ENCODE peak calls at places on chromosome 13, in ten cellular contexts. O is left ventricle myocardium inferior, T is cardiac muscle cell, Q is epithelial cell of proximal tubule, K is Calu3, X is GM20000, B is IMR-90, Z is lung, I is HFF-Myc, P is progenitor cell of endocrine pancreas. G is an unnamed sample.

GRCh38 chr13:45034342-45034741 is 45.0 kb downstream of the GPALPP1 start:
- DNase-seq in Z (no peak), T (no peak), K (no peak), O (no peak), Q (no peak), P (no peak), I (no peak), B (no peak), X (no peak), G (no peak)

GRCh38 chr13:34416833-34417425 is 525.1 kb upstream of the NBEA start:
- DNase-seq in P (no peak), K (no peak), X (no peak), I (peak), T (no peak), O (peak), B (peak), Z (peak), Q (peak), G (peak)

GRCh38 chr13:44679602-44680001 is 103.5 kb upstream of the TSC22D1 start:
- DNase-seq in B (peak), O (no peak), Z (no peak), P (no peak), Q (no peak), T (no peak), K (no peak), I (no peak), X (no peak), G (no peak)

GRCh38 chr13:51906581-51906980 is 44.8 kb downstream of the CCDC70 start:
- DNase-seq in Q (no peak), O (peak), Z (no peak), I (no peak), P (no peak), T (no peak), B (no peak), K (peak), X (no peak), G (no peak)

GRCh38 chr13:98672947-98673545 is 79.4 kb downstream of the SLC15A1 start:
- DNase-seq in P (peak), K (peak), I (peak), Z (peak), Q (no peak), T (peak), X (peak), O (peak), B (peak), G (peak)

GRCh38 chr13:44710576-44710975 is 134.4 kb upstream of the TSC22D1 start:
- DNase-seq in P (no peak), K (peak), Z (no peak), X (peak), T (no peak), B (peak), I (peak), O (no peak), Q (no peak), G (peak)

GRCh38 chr13:24627090-24627714 is 53.0 kb upstream of the ATP12A start:
- DNase-seq in P (peak), X (no peak), Z (no peak), I (no peak), B (no peak), K (no peak), Q (no peak), O (no peak), T (peak), G (no peak)

GRCh38 chr13:54185785-54186184 is 1157.2 kb downstream of the OLFM4 start:
- DNase-seq in O (no peak), Z (no peak), B (no peak), T (peak), K (no peak), Q (no peak), P (no peak), I (no peak), X (no peak), G (no peak)

GRCh38 chr13:104976964-104977363 is 1558.5 kb downstream of the EFNB2 start:
- DNase-seq in Q (no peak), P (no peak), T (no peak), I (no peak), X (no peak), O (no peak), B (no peak), Z (no peak), K (no peak), G (no peak)

GRCh38 chr13:59391696-59392095 is 772.0 kb downstream of the DIAPH3 start:
- DNase-seq in Q (peak), O (no peak), P (peak), Z (peak), X (peak), T (peak), I (peak), K (peak), B (peak), G (peak)

GRCh38 chr13:44685641-44686040 is 109.5 kb upstream of the TSC22D1 start:
- DNase-seq in X (no peak), Q (no peak), P (no peak), I (no peak), Z (no peak), B (no peak), O (no peak), K (no peak), T (no peak), G (no peak)

GRCh38 chr13:60509601-60510386 is 112.8 kb downstream of the TDRD3 start:
- DNase-seq in P (no peak), T (no peak), O (no peak), X (no peak), Z (no peak), Q (peak), I (no peak), B (peak), K (no peak), G (no peak)

GRCh38 chr13:74243637-74244526 is 109.7 kb upstream of the KLF12 start:
- DNase-seq in X (no peak), I (no peak), Z (no peak), P (no peak), K (no peak), T (no peak), O (no peak), B (peak), Q (no peak), G (no peak)

GRCh38 chr13:102642475-102642874 is 45.7 kb downstream of the TPP2 start:
- DNase-seq in P (no peak), I (no peak), B (no peak), Q (no peak), Z (peak), T (no peak), O (peak), K (no peak), X (no peak), G (no peak)

GRCh38 chr13:27147530-27148170 is 24.0 kb downstream of the USP12 start:
- DNase-seq in T (no peak), Z (no peak), Q (no peak), K (no peak), X (peak), P (no peak), O (no peak), B (peak), I (no peak), G (no peak)

GRCh38 chr13:27634231-27634630 is 12.5 kb downstream of the POLR1D start:
- DNase-seq in B (no peak), O (no peak), P (no peak), T (no peak), K (no peak), I (no peak), X (no peak), Q (no peak), Z (no peak), G (no peak)

GRCh38 chr13:44451109-44451508 is 77.5 kb downstream of the SERP2 start:
- DNase-seq in K (no peak), T (no peak), Z (no peak), B (peak), X (no peak), Q (no peak), P (no peak), I (no peak), O (no peak), G (no peak)

GRCh38 chr13:46124531-46124966 is 19.7 kb upstream of the CPB2 start:
- DNase-seq in Q (no peak), B (no peak), X (peak), I (no peak), K (no peak), O (no peak), P (no peak), Z (peak), T (no peak), G (no peak)

GRCh38 chr13:50740052-50740741 is 103.3 kb downstream of the DLEU7 start:
- DNase-seq in O (no peak), K (no peak), P (no peak), B (no peak), T (no peak), Q (no peak), Z (no peak), I (no peak), X (no peak), G (peak)

GRCh38 chr13:83503424-83503823 is 378.9 kb downstream of the SLITRK1 start:
- DNase-seq in B (peak), I (no peak), Z (no peak), K (no peak), X (no peak), P (no peak), O (no peak), Q (no peak), T (no peak), G (no peak)

GRCh38 chr13:89936256-89936655 is 1411.2 kb upstream of the MIR17HG start:
- DNase-seq in I (no peak), T (no peak), O (no peak), K (no peak), B (no peak), P (no peak), Q (no peak), Z (no peak), X (no peak), G (no peak)

GRCh38 chr13:27712421-27712820 is 79.9 kb upstream of the GSX1 start:
- DNase-seq in Q (no peak), K (peak), B (no peak), X (no peak), T (peak), O (no peak), I (no peak), Z (no peak), P (no peak), G (no peak)

GRCh38 chr13:20399961-20400360 is 125.7 kb downstream of the CRYL1 start:
- DNase-seq in K (no peak), X (no peak), O (no peak), B (no peak), P (no peak), Z (no peak), I (no peak), Q (no peak), T (no peak), G (no peak)

GRCh38 chr13:21638319-21639282 is 32.3 kb upstream of the FGF9 start:
- DNase-seq in O (no peak), I (no peak), X (peak), Q (no peak), B (peak), P (no peak), K (peak), T (peak), Z (no peak), G (no peak)

GRCh38 chr13:24511019-24511823 is 1.4 kb downstream of the PARP4 start:
- DNase-seq in Z (peak), K (peak), X (peak), B (peak), P (no peak), O (no peak), I (peak), Q (peak), T (no peak), G (no peak)

GRCh38 chr13:113771709-113772331 is 12.8 kb downstream of the TMEM255B start:
- DNase-seq in B (peak), T (no peak), Z (no peak), Q (no peak), K (no peak), O (no peak), P (no peak), I (no peak), X (no peak), G (no peak)

GRCh38 chr13:64471916-64472315 is 2758.2 kb downstream of the PCDH9 start:
- DNase-seq in Q (no peak), B (peak), O (no peak), X (no peak), Z (no peak), I (peak), K (no peak), T (peak), P (no peak), G (no peak)
- TF ChIP-seq CTCF in Q (peak), B (peak), O (no peak), X (no peak), Z (no peak), I (no peak), K (no peak), T (peak), P (peak), G (peak)

DNA sequence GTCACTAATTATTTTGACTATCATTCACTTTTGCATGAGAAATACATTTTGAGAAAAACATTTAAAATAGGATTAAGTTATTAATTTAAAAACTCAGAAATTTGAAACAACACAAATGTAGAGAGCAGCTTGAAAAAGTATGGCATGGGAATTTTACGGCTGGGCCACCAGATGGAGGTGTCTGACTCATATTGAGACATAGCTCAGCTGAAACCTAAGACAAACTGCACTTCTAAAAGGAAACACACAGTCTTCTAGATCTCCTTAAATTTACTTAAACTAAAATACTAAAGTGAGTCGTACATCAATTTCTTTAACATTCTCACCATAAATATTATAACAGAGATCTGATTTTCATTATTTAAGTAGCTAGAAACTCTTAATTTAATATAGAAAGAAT is 41.9 kb upstream of the POSTN start:
- DNase-seq in B (peak), P (no peak), O (no peak), T (peak), I (peak), Q (no peak), X (no peak), K (peak), Z (no peak), G (peak)
- TF ChIP-seq CTCF in B (peak), P (peak), O (peak), T (peak), I (peak), Q (peak), X (no peak), K (no peak), Z (no peak), G (peak)

GRCh38 chr13:67077132-67077531 is 153.0 kb downstream of the PCDH9 start:
- DNase-seq in Q (no peak), I (no peak), T (no peak), P (no peak), Z (no peak), O (no peak), X (no peak), K (no peak), B (no peak), G (no peak)
- TF ChIP-seq CTCF in Q (no peak), I (no peak), T (no peak), P (no peak), Z (no peak), O (no peak), X (no peak), K (no peak), B (no peak), G (no peak)

GRCh38 chr13:111153279-111153976 is 38.3 kb downstream of the ARHGEF7 start:
- DNase-seq in T (peak), P (peak), B (peak), Z (peak), Q (no peak), X (peak), I (peak), O (peak), K (peak), G (peak)
- TF ChIP-seq CTCF in T (peak), P (peak), B (peak), Z (no peak), Q (peak), X (no peak), I (no peak), O (peak), K (no peak), G (peak)

GRCh38 chr13:40992678-40993077 is 26.4 kb downstream of the ELF1 start:
- DNase-seq in X (no peak), K (no peak), B (no peak), I (no peak), Z (no peak), Q (no peak), O (no peak), P (no peak), T (no peak), G (no peak)

GRCh38 chr13:40993119-40993518 is 26.0 kb downstream of the ELF1 start:
- DNase-seq in X (no peak), P (no peak), O (no peak), T (no peak), Q (no peak), B (no peak), I (no peak), K (no peak), Z (no peak), G (no peak)

GRCh38 chr13:40994581-40995230 is 24.4 kb downstream of the ELF1 start:
- DNase-seq in I (no peak), T (no peak), K (no peak), Q (no peak), X (peak), P (no peak), Z (no peak), O (no peak), B (no peak), G (no peak)

GRCh38 chr13:40995997-40996396 is 23.1 kb downstream of the ELF1 start:
- DNase-seq in B (no peak), P (no peak), K (no peak), X (no peak), I (no peak), T (no peak), Z (no peak), O (no peak), Q (no peak), G (no peak)

GRCh38 chr13:40993987-40994386 is 25.1 kb downstream of the ELF1 start:
- DNase-seq in O (no peak), Z (peak), P (no peak), T (no peak), I (no peak), B (no peak), Q (no peak), X (no peak), K (peak), G (no peak)
- TF ChIP-seq CTCF in O (no peak), Z (no peak), P (peak), T (no peak), I (no peak), B (no peak), Q (no peak), X (no peak), K (no peak), G (no peak)

GRCh38 chr13:28889317-28889716 is 69.2 kb downstream of the MTUS2 start:
- DNase-seq in B (no peak), Z (no peak), Q (no peak), O (no peak), K (no peak), T (no peak), I (no peak), P (no peak), X (no peak), G (no peak)

GRCh38 chr13:28885191-28885590 is 65.1 kb downstream of the MTUS2 start:
- DNase-seq in T (no peak), P (no peak), X (no peak), Z (no peak), B (no peak), O (no peak), I (peak), Q (no peak), K (no peak), G (no peak)
- TF ChIP-seq CTCF in T (no peak), P (no peak), X (no peak), Z (no peak), B (no peak), O (no peak), I (no peak), Q (no peak), K (no peak), G (no peak)

GRCh38 chr13:85661639-85662038 is 137.6 kb downstream of the SLITRK6 start:
- DNase-seq in Z (no peak), B (no peak), P (no peak), K (no peak), Q (no peak), I (no peak), O (no peak), X (no peak), T (no peak), G (no peak)
- TF ChIP-seq CTCF in Z (no peak), B (no peak), P (no peak), K (no peak), Q (no peak), I (no peak), O (no peak), X (no peak), T (no peak), G (no peak)

GRCh38 chr13:94169783-94170513 is 309.5 kb downstream of the DCT start:
- DNase-seq in I (no peak), K (no peak), O (no peak), Q (no peak), Z (no peak), B (no peak), P (no peak), X (no peak), T (no peak), G (no peak)

GRCh38 chr13:94176576-94176975 is 302.9 kb downstream of the DCT start:
- DNase-seq in P (no peak), T (no peak), B (no peak), Q (no peak), I (no peak), O (no peak), Z (no peak), X (no peak), K (no peak), G (no peak)

GRCh38 chr13:94174009-94174408 is 305.5 kb downstream of the DCT start:
- DNase-seq in X (no peak), O (no peak), I (no peak), P (no peak), K (no peak), Z (no peak), T (no peak), Q (no peak), B (no peak), G (no peak)

GRCh38 chr13:94175076-94175475 is 304.4 kb downstream of the DCT start:
- DNase-seq in B (no peak), I (no peak), O (no peak), X (no peak), T (no peak), Q (no peak), Z (no peak), P (no peak), K (no peak), G (no peak)

GRCh38 chr13:94173312-94173854 is 306.1 kb downstream of the DCT start:
- DNase-seq in O (no peak), I (no peak), T (no peak), K (no peak), P (no peak), Z (no peak), X (no peak), Q (no peak), B (peak), G (no peak)
- TF ChIP-seq CTCF in O (no peak), I (no peak), T (no peak), K (no peak), P (no peak), Z (no peak), X (no peak), Q (no peak), B (peak), G (no peak)

G was measured in AG09319.